ENCODE peak calls at places on chromosomes 12 and 14, in nine cellular contexts. One of them, this sample, is unnamed.
A peak's percentile ranks its signal among the peaks of the same experiment; 100 is the strongest.

GRCh38 chr12:27534060-27534764 is 10.2 kb downstream of the PPFIBP1 start:
- DNase-seq in breast epithelium: no peak
- DNase-seq in sigmoid colon: no peak
- DNase-seq in GM23338: no peak
- DNase-seq in K562: no peak
- DNase-seq in stomach: no peak
- DNase-seq in HCT116: no peak
- DNase-seq in transverse colon: no peak
- DNase-seq in prostate gland: no peak
- DNase-seq in this sample: no peak

GRCh38 chr12:95204141-95204866 is 13.0 kb downstream of the FGD6 start:
- DNase-seq in transverse colon: peak; percentile 55
- DNase-seq in GM23338: peak; percentile 79
- DNase-seq in prostate gland: peak; percentile 12
- DNase-seq in sigmoid colon: peak; percentile 71
- DNase-seq in breast epithelium: peak; percentile 77
- DNase-seq in K562: peak; percentile 88
- DNase-seq in HCT116: peak; percentile 96
- DNase-seq in stomach: peak; percentile 30
- DNase-seq in this sample: no peak

GRCh38 chr12:80830533-80831088 is 107.1 kb downstream of the LIN7A start:
- DNase-seq in K562: no peak
- DNase-seq in sigmoid colon: no peak
- DNase-seq in GM23338: no peak
- DNase-seq in breast epithelium: no peak
- DNase-seq in stomach: no peak
- DNase-seq in transverse colon: no peak
- DNase-seq in HCT116: no peak
- DNase-seq in prostate gland: no peak
- DNase-seq in this sample: no peak

GRCh38 chr14:50533806-50534205 is 1.4 kb upstream of the MAP4K5 start:
- DNase-seq in GM23338: no peak
- DNase-seq in transverse colon: no peak
- DNase-seq in prostate gland: no peak
- DNase-seq in breast epithelium: no peak
- DNase-seq in sigmoid colon: no peak
- DNase-seq in stomach: no peak
- DNase-seq in K562: no peak
- DNase-seq in HCT116: no peak
- DNase-seq in this sample: no peak

GRCh38 chr14:105375635-105376057 is 22.7 kb upstream of the TEX22 start:
- DNase-seq in K562: no peak
- DNase-seq in prostate gland: no peak
- DNase-seq in sigmoid colon: no peak
- DNase-seq in stomach: no peak
- DNase-seq in HCT116: no peak
- DNase-seq in transverse colon: no peak
- DNase-seq in GM23338: no peak
- DNase-seq in breast epithelium: no peak
- DNase-seq in this sample: no peak

GRCh38 chr12:57629897-57630471 is 3.0 kb downstream of the B4GALNT1 start:
- DNase-seq in sigmoid colon: peak; percentile 61
- DNase-seq in HCT116: no peak
- DNase-seq in K562: no peak
- DNase-seq in prostate gland: no peak
- DNase-seq in transverse colon: no peak
- DNase-seq in stomach: no peak
- DNase-seq in breast epithelium: peak; percentile 7
- DNase-seq in GM23338: no peak
- DNase-seq in this sample: peak; percentile 4

GRCh38 chr12:117485984-117486839 is 124.8 kb upstream of the NOS1 start:
- DNase-seq in sigmoid colon: no peak
- DNase-seq in stomach: no peak
- DNase-seq in K562: no peak
- DNase-seq in GM23338: no peak
- DNase-seq in transverse colon: no peak
- DNase-seq in HCT116: no peak
- DNase-seq in breast epithelium: no peak
- DNase-seq in prostate gland: no peak
- DNase-seq in this sample: no peak

GRCh38 chr14:44657688-44658388 is 150.8 kb upstream of the FSCB start:
- DNase-seq in HCT116: no peak
- DNase-seq in stomach: no peak
- DNase-seq in GM23338: peak; percentile 63
- DNase-seq in prostate gland: no peak
- DNase-seq in sigmoid colon: no peak
- DNase-seq in breast epithelium: no peak
- DNase-seq in transverse colon: no peak
- DNase-seq in K562: no peak
- DNase-seq in this sample: no peak

GRCh38 chr12:52506858-52507715 is 13.1 kb downstream of the KRT5 start:
- DNase-seq in transverse colon: no peak
- DNase-seq in K562: peak; percentile 21
- DNase-seq in GM23338: peak; percentile 80
- DNase-seq in breast epithelium: peak; percentile 42
- DNase-seq in prostate gland: no peak
- DNase-seq in sigmoid colon: no peak
- DNase-seq in HCT116: no peak
- DNase-seq in stomach: no peak
- DNase-seq in this sample: peak; percentile 49

GRCh38 chr12:67943295-67943892 is 45.9 kb upstream of the IFNG-AS1 start:
- DNase-seq in breast epithelium: peak; percentile 55
- DNase-seq in HCT116: peak; percentile 39
- DNase-seq in K562: peak; percentile 27
- DNase-seq in stomach: peak; percentile 77
- DNase-seq in GM23338: peak; percentile 80
- DNase-seq in prostate gland: peak; percentile 78
- DNase-seq in sigmoid colon: peak; percentile 80
- DNase-seq in transverse colon: peak; percentile 72
- DNase-seq in this sample: peak; percentile 48

GRCh38 chr14:71006200-71006563 is 98.9 kb downstream of the PCNX1 start:
- DNase-seq in sigmoid colon: no peak
- DNase-seq in GM23338: no peak
- DNase-seq in HCT116: no peak
- DNase-seq in K562: no peak
- DNase-seq in transverse colon: no peak
- DNase-seq in prostate gland: no peak
- DNase-seq in stomach: no peak
- DNase-seq in breast epithelium: no peak
- DNase-seq in this sample: no peak

GRCh38 chr12:51238037-51238509 is 553 bp upstream of the DAZAP2 start:
- DNase-seq in prostate gland: peak; percentile 57
- DNase-seq in breast epithelium: peak; percentile 56
- DNase-seq in sigmoid colon: no peak
- DNase-seq in GM23338: no peak
- DNase-seq in stomach: peak; percentile 50
- DNase-seq in K562: no peak
- DNase-seq in HCT116: no peak
- DNase-seq in transverse colon: peak; percentile 41
- DNase-seq in this sample: peak; percentile 31

DNA sequence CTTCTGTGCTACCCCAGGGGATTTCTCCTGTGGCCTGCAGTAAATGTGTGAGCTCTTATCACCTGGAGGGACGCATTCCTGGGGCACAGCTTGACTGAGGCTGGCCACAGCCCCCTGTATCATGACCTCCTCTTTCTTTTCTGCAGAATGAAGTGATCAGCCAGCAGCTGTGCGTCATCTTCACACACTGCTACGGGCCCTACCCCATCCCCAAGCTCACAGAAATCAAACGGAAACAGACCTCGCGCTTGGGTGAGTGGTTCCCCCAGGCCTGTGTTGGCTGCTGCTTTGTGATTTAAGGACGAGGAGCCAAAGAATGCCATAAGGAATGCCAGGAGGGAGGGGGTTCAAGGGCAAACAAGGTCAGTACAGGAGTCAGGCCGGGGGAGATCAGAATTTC is 50.5 kb upstream of the PWP1 start:
- DNase-seq in GM23338: peak; percentile 89
- DNase-seq in breast epithelium: no peak
- DNase-seq in K562: no peak
- DNase-seq in stomach: no peak
- DNase-seq in sigmoid colon: no peak
- DNase-seq in transverse colon: no peak
- DNase-seq in HCT116: no peak
- DNase-seq in prostate gland: no peak
- DNase-seq in this sample: no peak
- TF ChIP-seq POLR2AphosphoS5 in GM23338: no peak
- TF ChIP-seq POLR2AphosphoS5 in breast epithelium: no peak
- TF ChIP-seq POLR2AphosphoS5 in K562: no peak
- TF ChIP-seq POLR2AphosphoS5 in stomach: no peak
- TF ChIP-seq POLR2AphosphoS5 in sigmoid colon: no peak
- TF ChIP-seq POLR2AphosphoS5 in transverse colon: no peak
- TF ChIP-seq POLR2AphosphoS5 in HCT116: no peak
- TF ChIP-seq POLR2AphosphoS5 in prostate gland: no peak
- TF ChIP-seq POLR2AphosphoS5 in this sample: no peak

GRCh38 chr14:22852599-22852939 is 16.2 kb downstream of the MMP14 start:
- DNase-seq in HCT116: no peak
- DNase-seq in K562: no peak
- DNase-seq in sigmoid colon: no peak
- DNase-seq in prostate gland: no peak
- DNase-seq in stomach: no peak
- DNase-seq in transverse colon: no peak
- DNase-seq in GM23338: no peak
- DNase-seq in breast epithelium: no peak
- DNase-seq in this sample: no peak

GRCh38 chr14:22849212-22849819 is 12.9 kb downstream of the MMP14 start:
- DNase-seq in stomach: peak; percentile 38
- DNase-seq in K562: no peak
- DNase-seq in transverse colon: peak; percentile 29
- DNase-seq in HCT116: no peak
- DNase-seq in sigmoid colon: peak; percentile 92
- DNase-seq in GM23338: peak; percentile 48
- DNase-seq in breast epithelium: peak; percentile 63
- DNase-seq in prostate gland: peak; percentile 49
- DNase-seq in this sample: peak; percentile 56

GRCh38 chr14:22848391-22849164 is 12.2 kb downstream of the MMP14 start:
- DNase-seq in GM23338: peak; percentile 48
- DNase-seq in sigmoid colon: peak; percentile 95
- DNase-seq in prostate gland: no peak
- DNase-seq in HCT116: no peak
- DNase-seq in breast epithelium: peak; percentile 70
- DNase-seq in K562: no peak
- DNase-seq in transverse colon: peak; percentile 56
- DNase-seq in stomach: peak; percentile 44
- DNase-seq in this sample: peak; percentile 90

GRCh38 chr14:22852940-22853767 is 16.8 kb downstream of the MMP14 start:
- DNase-seq in HCT116: peak; percentile 63
- DNase-seq in GM23338: peak; percentile 93
- DNase-seq in sigmoid colon: peak; percentile 94
- DNase-seq in K562: peak; percentile 81
- DNase-seq in transverse colon: peak; percentile 96
- DNase-seq in stomach: peak; percentile 94
- DNase-seq in breast epithelium: peak; percentile 80
- DNase-seq in prostate gland: peak; percentile 82
- DNase-seq in this sample: peak; percentile 85

DNA sequence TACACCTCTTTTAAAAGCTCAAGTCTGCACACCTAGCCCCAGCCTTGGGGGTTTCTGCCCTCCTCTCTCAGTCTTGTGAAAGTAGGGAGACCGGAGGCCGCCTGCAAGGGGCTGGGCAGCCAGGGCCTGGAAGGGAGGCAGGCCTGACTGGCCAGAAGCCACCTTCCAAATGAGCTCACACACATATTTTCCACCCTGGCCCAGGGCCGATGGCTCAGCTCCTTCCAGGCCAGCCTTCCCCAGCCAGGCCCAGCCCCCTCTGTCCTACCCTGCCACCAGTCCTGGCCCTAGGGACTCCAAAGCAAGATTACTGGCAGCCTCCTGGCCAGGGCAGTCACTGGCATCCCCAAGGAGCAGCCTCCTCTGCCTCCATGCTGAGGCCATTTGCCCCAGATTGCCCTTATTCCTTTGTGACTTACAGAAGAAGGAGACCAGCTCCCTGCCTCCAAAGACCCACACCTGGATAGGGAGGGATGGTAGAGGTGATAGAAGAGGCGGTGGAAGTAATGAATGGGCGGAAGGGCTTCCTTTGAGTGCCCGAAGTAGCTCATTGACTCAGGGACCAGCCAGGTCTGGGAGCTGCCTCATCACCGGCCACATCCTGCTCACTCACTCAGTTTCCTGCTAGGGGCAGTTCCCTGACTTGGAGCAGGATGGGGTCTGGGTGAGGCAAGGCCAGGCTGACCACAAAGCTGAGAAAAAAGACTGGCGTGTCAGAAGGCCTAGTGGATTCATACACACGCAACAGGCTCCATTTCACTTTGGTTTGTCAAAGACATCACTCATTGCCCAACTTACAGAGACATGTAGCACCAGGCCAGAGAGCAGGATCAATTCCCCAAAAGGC is 14.8 kb downstream of the MMP14 start:
- DNase-seq in sigmoid colon: peak; percentile 98
- DNase-seq in stomach: peak; percentile 92
- DNase-seq in K562: no peak
- DNase-seq in HCT116: no peak
- DNase-seq in breast epithelium: peak; percentile 88
- DNase-seq in transverse colon: peak; percentile 72
- DNase-seq in GM23338: no peak
- DNase-seq in prostate gland: peak; percentile 76
- DNase-seq in this sample: no peak
- TF ChIP-seq POLR2AphosphoS5 in sigmoid colon: peak; percentile 77
- TF ChIP-seq POLR2AphosphoS5 in stomach: peak; percentile 71
- TF ChIP-seq POLR2AphosphoS5 in K562: no peak
- TF ChIP-seq POLR2AphosphoS5 in HCT116: no peak
- TF ChIP-seq POLR2AphosphoS5 in breast epithelium: no peak
- TF ChIP-seq POLR2AphosphoS5 in transverse colon: peak; percentile 62
- TF ChIP-seq POLR2AphosphoS5 in GM23338: no peak
- TF ChIP-seq POLR2AphosphoS5 in prostate gland: peak; percentile 71
- TF ChIP-seq POLR2AphosphoS5 in this sample: no peak

DNA sequence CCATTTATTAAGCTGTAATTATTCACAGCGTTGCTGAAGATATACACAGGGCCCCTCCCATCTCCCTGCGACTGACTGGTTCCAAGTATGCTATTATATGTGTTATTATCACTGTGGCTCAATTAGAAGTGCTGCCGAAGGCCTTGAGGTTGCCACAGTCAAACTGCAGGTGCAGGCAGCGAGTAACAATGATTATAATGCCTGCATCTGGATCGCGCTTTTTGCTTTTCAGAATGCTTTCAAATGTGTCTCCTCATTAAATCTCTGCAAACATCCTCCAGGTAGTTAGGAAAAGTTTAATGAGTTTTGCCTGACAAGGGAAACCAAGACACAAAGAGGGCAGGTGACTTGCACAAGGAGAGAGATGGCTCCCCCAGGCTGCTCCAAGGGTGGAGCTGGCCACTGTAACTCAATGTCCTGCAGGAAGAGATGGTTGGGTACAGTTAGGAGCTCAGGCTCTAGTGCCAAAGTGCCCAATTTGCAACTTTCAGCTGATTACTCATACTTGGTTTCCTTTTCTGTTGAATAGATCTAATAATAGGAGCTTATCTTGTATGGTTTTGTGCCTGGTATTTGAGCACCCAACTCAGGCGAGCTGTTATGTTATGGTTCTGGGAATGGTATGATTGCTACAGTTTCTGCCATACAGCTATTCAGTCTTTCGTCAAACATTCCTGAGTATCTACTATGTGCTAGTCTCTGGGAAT is 1.7 kb upstream of the SYNE3 start:
- DNase-seq in breast epithelium: no peak
- DNase-seq in prostate gland: no peak
- DNase-seq in HCT116: no peak
- DNase-seq in GM23338: no peak
- DNase-seq in K562: no peak
- DNase-seq in stomach: no peak
- DNase-seq in transverse colon: no peak
- DNase-seq in sigmoid colon: no peak
- DNase-seq in this sample: no peak
- TF ChIP-seq POLR2AphosphoS5 in breast epithelium: no peak
- TF ChIP-seq POLR2AphosphoS5 in prostate gland: no peak
- TF ChIP-seq POLR2AphosphoS5 in HCT116: no peak
- TF ChIP-seq POLR2AphosphoS5 in GM23338: no peak
- TF ChIP-seq POLR2AphosphoS5 in K562: no peak
- TF ChIP-seq POLR2AphosphoS5 in stomach: no peak
- TF ChIP-seq POLR2AphosphoS5 in transverse colon: no peak
- TF ChIP-seq POLR2AphosphoS5 in sigmoid colon: no peak
- TF ChIP-seq POLR2AphosphoS5 in this sample: no peak

GRCh38 chr12:47818701-47819543 is 781 bp downstream of the HDAC7 start:
- DNase-seq in sigmoid colon: peak; percentile 85
- DNase-seq in GM23338: peak; percentile 81
- DNase-seq in breast epithelium: peak; percentile 53
- DNase-seq in HCT116: no peak
- DNase-seq in stomach: peak; percentile 49
- DNase-seq in K562: peak; percentile 77
- DNase-seq in transverse colon: peak; percentile 77
- DNase-seq in prostate gland: no peak
- DNase-seq in this sample: peak; percentile 88
- TF ChIP-seq POLR2AphosphoS5 in sigmoid colon: peak; percentile 72
- TF ChIP-seq POLR2AphosphoS5 in GM23338: no peak
- TF ChIP-seq POLR2AphosphoS5 in breast epithelium: peak; percentile 18
- TF ChIP-seq POLR2AphosphoS5 in HCT116: no peak
- TF ChIP-seq POLR2AphosphoS5 in stomach: peak; percentile 28
- TF ChIP-seq POLR2AphosphoS5 in K562: no peak
- TF ChIP-seq POLR2AphosphoS5 in transverse colon: no peak
- TF ChIP-seq POLR2AphosphoS5 in prostate gland: no peak
- TF ChIP-seq POLR2AphosphoS5 in this sample: no peak